ENCODE peak calls at places on chromosomes 7 and 10, in four cellular contexts. D is nucleus accumbens, P is endothelial cell, R is AG20443. F is an unnamed sample.

GRCh38 chr10:86182150-86182549 is 184.4 kb downstream of the GRID1 start:
- DNase-seq in D (peak; percentile 77), P (no peak), R (no peak), F (no peak)

GRCh38 chr7:147199868-147200267 is 1083.3 kb downstream of the CNTNAP2 start:
- DNase-seq in D (no peak), P (no peak), R (no peak), F (no peak)

GRCh38 chr10:17226891-17227303 is 1.1 kb upstream of the VIM start:
- DNase-seq in D (no peak), P (no peak), R (no peak), F (no peak)

GRCh38 chr10:45058580-45058979 is 57.9 kb downstream of the ZNF22 start:
- DNase-seq in D (no peak), P (no peak), R (no peak), F (no peak)

GRCh38 chr10:117444497-117445040 is 69.3 kb upstream of the PDZD8 start:
- DNase-seq in D (no peak), P (no peak), R (no peak), F (no peak)

GRCh38 chr7:22333680-22334141 is 23.2 kb downstream of the RAPGEF5 start:
- DNase-seq in D (no peak), P (no peak), R (no peak), F (no peak)

GRCh38 chr10:133082685-133083421 is 4.9 kb upstream of the ADGRA1 start:
- DNase-seq in D (peak; percentile 12), P (no peak), R (no peak), F (no peak)

GRCh38 chr7:139722604-139723003 is 55.2 kb downstream of the HIPK2 start:
- DNase-seq in D (no peak), P (no peak), R (no peak), F (no peak)

GRCh38 chr7:79244482-79244881 is 209.0 kb downstream of the MAGI2 start:
- DNase-seq in D (no peak), P (no peak), R (no peak), F (no peak)

GRCh38 chr7:28684729-28685211 is 272.5 kb downstream of the CREB5 start:
- DNase-seq in D (no peak), P (no peak), R (no peak), F (no peak)

GRCh38 chr7:71484381-71484780 is 352.4 kb downstream of the GALNT17 start:
- DNase-seq in D (no peak), P (no peak), R (no peak), F (no peak)

GRCh38 chr10:75507469-75507868 is 76.0 kb downstream of the LRMDA start:
- DNase-seq in D (no peak), P (no peak), R (no peak), F (no peak)

GRCh38 chr7:82961240-82961639 is 201.4 kb downstream of the PCLO start:
- DNase-seq in D (no peak), P (no peak), R (no peak), F (no peak)

GRCh38 chr7:4042402-4042801 is 639.7 kb upstream of the FOXK1 start:
- DNase-seq in D (no peak), P (no peak), R (no peak), F (peak; percentile 82)

GRCh38 chr7:103528152-103528551 is 82.1 kb upstream of the SLC26A5 start:
- DNase-seq in D (no peak), P (no peak), R (no peak), F (no peak)